ENCODE peak calls at places on chromosomes 6 and 20, in nine cellular contexts. One of them, this sample, is unnamed.

GRCh38 chr6:77030929-77031674 is 432.2 kb downstream of the HTR1B start:
- DNase-seq in SW 1271: no peak
- DNase-seq in neural crest cell: no peak
- DNase-seq in iris pigment epithelial cell: peak
- DNase-seq in non-pigmented ciliary epithelial cell: peak
- DNase-seq in effector memory CD8-positive, alpha-beta T cell: no peak
- DNase-seq in effector CD4-positive, alpha-beta T cell: no peak
- DNase-seq in kidney glomerular epithelial cell: no peak
- DNase-seq in stimulated activated CD8-positive, alpha-beta memory T cell treated with anti-CD3 and anti-CD28 coated beads, Interleukin-2, amount 100 ng/mL, for 1 hour: no peak
- DNase-seq in this sample: no peak

GRCh38 chr6:111098597-111098996 is 11.3 kb downstream of the SLC16A10 start:
- DNase-seq in effector CD4-positive, alpha-beta T cell: no peak
- DNase-seq in non-pigmented ciliary epithelial cell: no peak
- DNase-seq in effector memory CD8-positive, alpha-beta T cell: no peak
- DNase-seq in neural crest cell: no peak
- DNase-seq in SW 1271: no peak
- DNase-seq in iris pigment epithelial cell: no peak
- DNase-seq in kidney glomerular epithelial cell: no peak
- DNase-seq in stimulated activated CD8-positive, alpha-beta memory T cell treated with anti-CD3 and anti-CD28 coated beads, Interleukin-2, amount 100 ng/mL, for 1 hour: no peak
- DNase-seq in this sample: no peak

GRCh38 chr6:83311231-83311630 is 118.1 kb downstream of the RWDD2A start:
- DNase-seq in stimulated activated CD8-positive, alpha-beta memory T cell treated with anti-CD3 and anti-CD28 coated beads, Interleukin-2, amount 100 ng/mL, for 1 hour: no peak
- DNase-seq in effector memory CD8-positive, alpha-beta T cell: no peak
- DNase-seq in kidney glomerular epithelial cell: no peak
- DNase-seq in effector CD4-positive, alpha-beta T cell: no peak
- DNase-seq in iris pigment epithelial cell: peak
- DNase-seq in SW 1271: no peak
- DNase-seq in non-pigmented ciliary epithelial cell: no peak
- DNase-seq in neural crest cell: no peak
- DNase-seq in this sample: no peak

GRCh38 chr6:56953597-56954388 is 1.1 kb upstream of the BEND6 start:
- DNase-seq in kidney glomerular epithelial cell: peak
- DNase-seq in effector memory CD8-positive, alpha-beta T cell: no peak
- DNase-seq in effector CD4-positive, alpha-beta T cell: no peak
- DNase-seq in iris pigment epithelial cell: peak
- DNase-seq in non-pigmented ciliary epithelial cell: no peak
- DNase-seq in neural crest cell: no peak
- DNase-seq in SW 1271: no peak
- DNase-seq in stimulated activated CD8-positive, alpha-beta memory T cell treated with anti-CD3 and anti-CD28 coated beads, Interleukin-2, amount 100 ng/mL, for 1 hour: no peak
- DNase-seq in this sample: no peak

GRCh38 chr20:24497851-24498250 is 28.4 kb downstream of the SYNDIG1 start:
- DNase-seq in effector CD4-positive, alpha-beta T cell: no peak
- DNase-seq in neural crest cell: no peak
- DNase-seq in stimulated activated CD8-positive, alpha-beta memory T cell treated with anti-CD3 and anti-CD28 coated beads, Interleukin-2, amount 100 ng/mL, for 1 hour: no peak
- DNase-seq in SW 1271: no peak
- DNase-seq in effector memory CD8-positive, alpha-beta T cell: no peak
- DNase-seq in iris pigment epithelial cell: peak
- DNase-seq in non-pigmented ciliary epithelial cell: peak
- DNase-seq in kidney glomerular epithelial cell: peak
- DNase-seq in this sample: no peak

GRCh38 chr6:53300656-53301551 is 47.8 kb downstream of the ELOVL5 start:
- DNase-seq in effector memory CD8-positive, alpha-beta T cell: peak
- DNase-seq in SW 1271: no peak
- DNase-seq in effector CD4-positive, alpha-beta T cell: peak
- DNase-seq in stimulated activated CD8-positive, alpha-beta memory T cell treated with anti-CD3 and anti-CD28 coated beads, Interleukin-2, amount 100 ng/mL, for 1 hour: no peak
- DNase-seq in iris pigment epithelial cell: no peak
- DNase-seq in non-pigmented ciliary epithelial cell: no peak
- DNase-seq in neural crest cell: no peak
- DNase-seq in kidney glomerular epithelial cell: no peak
- DNase-seq in this sample: no peak

GRCh38 chr20:43840382-43841070 is 74.1 kb upstream of the TOX2 start:
- DNase-seq in effector memory CD8-positive, alpha-beta T cell: no peak
- DNase-seq in neural crest cell: no peak
- DNase-seq in SW 1271: no peak
- DNase-seq in stimulated activated CD8-positive, alpha-beta memory T cell treated with anti-CD3 and anti-CD28 coated beads, Interleukin-2, amount 100 ng/mL, for 1 hour: no peak
- DNase-seq in iris pigment epithelial cell: peak
- DNase-seq in effector CD4-positive, alpha-beta T cell: no peak
- DNase-seq in non-pigmented ciliary epithelial cell: no peak
- DNase-seq in kidney glomerular epithelial cell: no peak
- DNase-seq in this sample: no peak

GRCh38 chr6:3359091-3359752 is 97.6 kb downstream of the SLC22A23 start:
- DNase-seq in SW 1271: no peak
- DNase-seq in effector CD4-positive, alpha-beta T cell: no peak
- DNase-seq in neural crest cell: no peak
- DNase-seq in effector memory CD8-positive, alpha-beta T cell: no peak
- DNase-seq in kidney glomerular epithelial cell: no peak
- DNase-seq in non-pigmented ciliary epithelial cell: no peak
- DNase-seq in iris pigment epithelial cell: no peak
- DNase-seq in stimulated activated CD8-positive, alpha-beta memory T cell treated with anti-CD3 and anti-CD28 coated beads, Interleukin-2, amount 100 ng/mL, for 1 hour: no peak
- DNase-seq in this sample: no peak

GRCh38 chr6:14767176-14767575 is 478.7 kb upstream of the JARID2 start:
- DNase-seq in iris pigment epithelial cell: no peak
- DNase-seq in non-pigmented ciliary epithelial cell: no peak
- DNase-seq in stimulated activated CD8-positive, alpha-beta memory T cell treated with anti-CD3 and anti-CD28 coated beads, Interleukin-2, amount 100 ng/mL, for 1 hour: no peak
- DNase-seq in effector memory CD8-positive, alpha-beta T cell: no peak
- DNase-seq in SW 1271: no peak
- DNase-seq in neural crest cell: no peak
- DNase-seq in kidney glomerular epithelial cell: no peak
- DNase-seq in effector CD4-positive, alpha-beta T cell: no peak
- DNase-seq in this sample: no peak

This sample was measured in amniotic stem cell.